ENCODE peak calls at places on chromosomes 1 and 21, in four cellular contexts. P, W, M and Y are unnamed samples. For H3K27me3 and H3K4me1, the result is how much of the 10 kb centered on the place peaks cover.

GRCh38 chr1:13772271-13772670 is 72.3 kb downstream of the PRDM2 start:
- ATAC-seq in M (no peak), P (no peak), W (no peak), Y (no peak)

GRCh38 chr1:84152649-84153056 is 8.6 kb downstream of the PRKACB start:
- ATAC-seq in W (no peak), M (peak), P (no peak), Y (no peak)

GRCh38 chr1:21308847-21309652 is 18.8 kb upstream of the ECE1 start:
- ATAC-seq in P (no peak), M (no peak), W (no peak), Y (peak)

GRCh38 chr1:42164551-42165420 is at the start of gene GUCA2A:
- ATAC-seq in P (no peak), W (no peak), M (no peak), Y (no peak)

GRCh38 chr21:38809170-38809878 is 3.6 kb downstream of the ETS2 start:
- ATAC-seq in W (no peak), P (no peak), M (no peak), Y (no peak)

GRCh38 chr1:230210979-230211336 is 143.9 kb downstream of the GALNT2 start:
- ATAC-seq in W (no peak), M (no peak), P (no peak), Y (no peak)

GRCh38 chr1:15485534-15486091 is 9.7 kb downstream of the CELA2B start:
- ATAC-seq in W (no peak), P (no peak), M (no peak), Y (no peak)

GRCh38 chr1:43238991-43239469 is 30.8 kb upstream of the TMEM125 start:
- ATAC-seq in P (no peak), M (no peak), W (no peak), Y (no peak)

GRCh38 chr1:204411451-204412245 is at the start of gene PPP1R15B:
- ATAC-seq in P (peak), W (peak), M (peak), Y (peak)

DNA sequence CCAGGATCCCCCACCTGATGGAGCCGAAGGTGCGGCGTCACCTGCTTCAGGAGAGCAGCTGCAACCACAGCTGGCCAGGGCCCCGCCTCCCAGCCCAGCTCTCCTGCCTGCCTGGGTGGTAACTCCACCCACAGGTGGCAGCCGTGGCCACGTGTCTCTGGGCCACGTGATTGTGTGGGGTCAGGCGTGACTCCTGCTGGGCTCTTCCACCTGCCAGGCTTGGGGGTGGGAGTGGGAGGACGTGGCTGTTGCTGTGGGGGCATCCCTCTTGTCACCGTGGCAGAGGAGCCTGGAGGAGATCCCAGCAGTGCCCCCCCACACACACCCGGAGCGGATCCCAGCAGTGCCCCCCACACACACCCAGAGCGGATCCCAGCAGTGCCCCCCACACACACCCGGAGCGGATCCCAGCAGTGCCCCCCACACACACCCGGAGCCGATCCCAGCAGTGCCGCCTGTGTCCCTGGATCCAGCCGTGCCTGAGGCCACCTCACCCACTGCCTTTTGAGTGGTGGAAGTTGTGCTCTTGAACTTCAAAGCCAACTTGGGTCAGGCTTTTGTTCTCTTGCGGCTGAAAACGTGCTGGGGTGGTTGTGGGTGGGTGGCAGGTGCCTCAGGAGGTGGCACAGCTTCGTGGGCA is 32.2 kb downstream of the POFUT2 start:
- ATAC-seq in W (no peak), M (peak), P (peak), Y (no peak)
- H3K27me3 ChIP-seq in W (half or more), M (under half), P (under half), Y (half or more)

GRCh38 chr1:193703101-193703500 is 516.7 kb upstream of the B3GALT2 start:
- ATAC-seq in W (no peak), P (no peak), M (no peak), Y (no peak)
- H3K4me1 ChIP-seq in W (under half), P (under half), M (under half), Y (under half)

DNA sequence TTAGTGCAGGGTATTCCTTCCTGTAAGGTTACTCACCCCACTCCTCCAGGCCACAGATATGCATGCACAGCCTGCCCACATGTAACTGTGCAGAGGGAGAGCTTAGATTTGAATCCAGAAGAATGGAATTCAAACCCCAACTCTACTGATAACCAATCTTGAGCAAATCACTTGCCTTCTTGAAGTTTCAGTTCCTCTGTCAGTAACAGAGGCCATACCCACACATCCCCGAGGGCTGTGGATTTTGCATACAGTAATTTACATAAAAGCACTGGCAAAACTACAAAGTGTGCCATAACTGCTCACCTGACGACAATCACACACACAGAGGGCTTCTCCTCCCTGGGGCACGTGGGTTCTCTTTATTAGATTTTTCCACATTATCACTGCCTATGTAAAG is 18.7 kb downstream of the CD247 start:
- ATAC-seq in P (no peak), M (peak), W (no peak), Y (no peak)
- H3K27me3 ChIP-seq in P (under half), M (under half), W (under half), Y (under half)

GRCh38 chr1:153963030-153963849 is at the start of gene SLC39A1:
- ATAC-seq in W (peak), M (peak), P (peak), Y (peak)

GRCh38 chr1:153963850-153964331 is 554 bp upstream of the SLC39A1 start:
- ATAC-seq in P (peak), W (peak), M (no peak), Y (no peak)

GRCh38 chr1:153961421-153961820 is 1.9 kb downstream of the SLC39A1 start:
- ATAC-seq in M (no peak), P (no peak), W (no peak), Y (no peak)

GRCh38 chr1:153960206-153960605 is 1.8 kb upstream of the CRTC2 start:
- ATAC-seq in M (no peak), P (no peak), W (no peak), Y (no peak)

DNA sequence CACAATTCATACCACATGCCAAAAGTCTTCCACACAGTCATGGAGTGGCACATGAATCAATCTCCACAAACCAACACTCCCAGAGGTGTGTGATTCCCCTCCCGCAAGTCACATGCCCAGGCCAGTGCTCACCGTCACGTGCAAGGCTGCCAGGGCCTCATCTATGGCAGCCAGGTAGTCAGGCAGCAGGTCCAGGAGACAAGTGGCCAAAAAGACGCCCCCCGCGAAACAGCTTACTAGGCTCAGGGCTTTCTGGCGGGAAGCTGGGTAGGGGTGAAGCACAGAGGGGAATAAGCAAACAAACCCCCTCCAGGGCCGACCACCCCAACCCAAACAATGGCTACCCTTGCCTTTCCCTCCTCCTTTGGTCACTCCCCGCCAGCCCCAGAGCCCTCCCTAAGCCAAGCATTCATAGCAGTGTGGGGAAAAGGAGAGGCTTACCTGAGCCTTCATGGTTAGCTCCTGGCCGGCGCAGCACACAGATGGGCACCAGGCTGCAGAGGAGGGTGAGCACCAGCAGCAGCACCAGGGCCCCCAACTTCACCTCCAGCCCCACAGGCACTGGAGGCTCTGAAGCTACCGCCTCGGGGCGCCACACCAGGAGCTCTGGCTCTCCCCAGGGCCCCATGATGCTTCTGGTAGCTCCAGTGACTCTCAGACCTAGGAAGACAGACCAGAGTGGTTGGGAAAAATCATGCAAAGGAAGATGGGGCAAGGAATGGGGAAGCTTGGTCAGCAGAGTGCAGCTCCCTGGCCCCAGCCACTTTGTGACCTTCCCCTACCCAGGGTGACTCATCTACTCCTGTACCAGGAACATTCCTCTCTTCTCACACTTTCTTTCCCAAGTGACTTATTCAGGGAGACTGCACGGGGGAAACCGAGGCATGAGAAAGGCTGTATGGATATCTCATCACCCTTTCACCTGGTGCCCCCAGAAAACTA is 978 bp downstream of the SLC39A1 start:
- ATAC-seq in P (no peak), W (peak), M (no peak), Y (no peak)
- H3K4me1 ChIP-seq in P (under half), W (half or more), M (under half), Y (under half)